ENCODE peak calls at places on chromosomes 3 and 15, in five cellular contexts. F, P, Z, J and Q are unnamed samples.

GRCh38 chr3:183577336-183577735 is 21.8 kb upstream of the KLHL6 start:
- DNase-seq in F (no peak), P (no peak), Z (no peak), J (no peak), Q (no peak)

GRCh38 chr3:13474776-13475303 is 5.3 kb upstream of the HDAC11 start:
- DNase-seq in Z (no peak), J (no peak), F (no peak), P (no peak), Q (no peak)

GRCh38 chr3:48194446-48195071 is 6.3 kb upstream of the CDC25A start:
- DNase-seq in F (peak), Z (peak), P (peak), J (peak), Q (peak)

GRCh38 chr3:124260206-124260915 is 268.4 kb upstream of the ROPN1 start:
- DNase-seq in P (no peak), Z (no peak), F (no peak), J (peak), Q (no peak)

GRCh38 chr3:178320481-178321352 is 215.5 kb upstream of the KCNMB2 start:
- DNase-seq in F (no peak), J (peak), P (no peak), Z (peak), Q (peak)

GRCh38 chr3:98584563-98584962 is 8.8 kb downstream of the CPOX start:
- DNase-seq in F (no peak), J (no peak), Z (no peak), P (no peak), Q (no peak)

GRCh38 chr3:186487819-186488218 is 56.4 kb downstream of the CRYGS start:
- DNase-seq in J (no peak), P (no peak), Z (peak), F (no peak), Q (no peak)

GRCh38 chr3:108462899-108463298 is 47.5 kb downstream of the MYH15 start:
- DNase-seq in P (no peak), F (no peak), J (peak), Z (no peak), Q (no peak)

GRCh38 chr3:192899540-192899982 is 18.1 kb downstream of the MB21D2 start:
- DNase-seq in J (peak), Z (no peak), F (no peak), P (no peak), Q (no peak)

GRCh38 chr3:127709320-127710060 is 36.7 kb downstream of the ABTB1 start:
- DNase-seq in F (no peak), J (peak), Z (no peak), P (peak), Q (no peak)

GRCh38 chr3:123066896-123067688 is at the start of gene PDIA5:
- DNase-seq in J (peak), P (peak), Z (peak), F (peak), Q (peak)

GRCh38 chr15:83304861-83305661 is 20.6 kb upstream of the BNC1 start:
- DNase-seq in Z (peak), J (peak), F (no peak), P (no peak), Q (no peak)

GRCh38 chr3:127459205-127459604 is 131.3 kb downstream of the TPRA1 start:
- DNase-seq in J (no peak), P (no peak), F (no peak), Z (no peak), Q (no peak)

GRCh38 chr3:107369791-107370190 is 7.4 kb upstream of the CCDC54 start:
- DNase-seq in Z (no peak), J (no peak), F (no peak), P (no peak), Q (no peak)

GRCh38 chr3:134364061-134364935 is 9.9 kb downstream of the AMOTL2 start:
- DNase-seq in Z (no peak), J (peak), F (peak), P (peak), Q (peak)

GRCh38 chr3:138019288-138020069 is 9.5 kb downstream of the CLDN18 start:
- DNase-seq in P (no peak), F (no peak), Z (no peak), J (no peak), Q (no peak)

GRCh38 chr3:23663246-23663645 is 142.5 kb upstream of the UBE2E1 start:
- DNase-seq in J (peak), P (no peak), Z (no peak), F (no peak), Q (no peak)

GRCh38 chr15:69951511-69952209 is 146.1 kb downstream of the TLE3 start:
- DNase-seq in P (no peak), F (no peak), Z (no peak), J (no peak), Q (no peak)

GRCh38 chr3:99313481-99313880 is 324.9 kb upstream of the COL8A1 start:
- DNase-seq in Z (no peak), P (no peak), J (peak), F (no peak), Q (peak)

GRCh38 chr3:70120360-70120966 is 120.9 kb downstream of the SAMMSON start:
- DNase-seq in F (peak), P (peak), J (peak), Z (peak), Q (peak)

GRCh38 chr3:134367412-134367811 is 6.8 kb downstream of the AMOTL2 start:
- DNase-seq in J (no peak), P (no peak), F (no peak), Z (no peak), Q (no peak)

GRCh38 chr3:159923961-159924360 is 64.7 kb upstream of the IL12A start:
- DNase-seq in P (no peak), Z (no peak), F (no peak), J (peak), Q (no peak)

GRCh38 chr15:73945109-73945508 is 18.8 kb downstream of the LOXL1 start:
- DNase-seq in P (no peak), J (no peak), Z (no peak), F (no peak), Q (no peak)

GRCh38 chr15:86854186-86854585 is 774.5 kb downstream of the AGBL1 start:
- DNase-seq in F (no peak), J (no peak), P (no peak), Z (no peak), Q (no peak)

GRCh38 chr15:57356636-57357035 is 19.7 kb upstream of the CGNL1 start:
- DNase-seq in P (peak), Z (no peak), J (peak), F (peak), Q (peak)

GRCh38 chr15:29570931-29571727 is 251.1 kb downstream of the TJP1 start:
- DNase-seq in P (peak), F (peak), J (peak), Z (peak), Q (peak)

DNA sequence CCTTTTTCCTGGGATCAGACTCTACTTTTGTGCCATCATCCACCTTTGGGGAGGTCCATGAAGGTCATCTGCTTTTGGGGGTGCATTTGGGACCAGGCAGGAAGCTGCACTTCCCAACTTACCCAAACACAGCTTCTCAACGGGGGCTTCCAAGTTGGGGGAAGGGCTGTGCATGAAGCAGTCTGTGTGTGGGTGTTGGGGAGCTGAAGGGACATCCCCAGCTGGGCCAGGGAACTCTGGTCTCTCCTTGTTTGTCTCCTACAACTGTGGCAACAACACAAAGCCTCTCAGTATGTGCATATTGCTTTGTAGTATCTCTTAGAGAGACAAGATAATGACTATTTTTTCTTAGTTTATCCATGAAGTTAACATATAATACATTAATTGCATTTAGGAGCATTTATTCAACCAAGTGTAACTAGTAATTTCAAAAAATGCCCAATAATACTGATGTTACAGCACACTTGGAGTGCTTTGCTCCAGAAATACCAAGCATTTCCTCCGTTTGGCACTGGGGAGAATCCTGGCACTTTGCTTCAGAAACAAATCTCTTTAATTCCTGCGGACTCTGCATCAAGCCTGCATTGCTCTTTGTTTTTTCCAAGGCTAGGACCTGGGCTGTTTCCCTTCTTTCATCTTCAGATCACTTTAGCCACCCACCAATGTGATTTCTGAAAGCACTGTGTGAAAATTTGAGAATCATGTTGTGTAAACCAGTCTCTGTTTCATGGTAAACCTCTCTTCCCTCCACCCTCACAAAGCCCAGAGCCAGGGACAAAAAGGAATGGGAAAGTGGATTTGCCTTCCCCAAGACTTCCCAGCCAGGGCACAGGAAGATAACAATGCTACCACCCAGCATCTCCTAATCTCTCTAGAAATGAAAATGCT is 126.2 kb upstream of the PFN2 start:
- DNase-seq in P (no peak), Z (no peak), F (no peak), J (no peak), Q (no peak)
- H3K9ac ChIP-seq in P (no peak), Z (no peak), F (no peak), J (no peak), Q (no peak)

DNA sequence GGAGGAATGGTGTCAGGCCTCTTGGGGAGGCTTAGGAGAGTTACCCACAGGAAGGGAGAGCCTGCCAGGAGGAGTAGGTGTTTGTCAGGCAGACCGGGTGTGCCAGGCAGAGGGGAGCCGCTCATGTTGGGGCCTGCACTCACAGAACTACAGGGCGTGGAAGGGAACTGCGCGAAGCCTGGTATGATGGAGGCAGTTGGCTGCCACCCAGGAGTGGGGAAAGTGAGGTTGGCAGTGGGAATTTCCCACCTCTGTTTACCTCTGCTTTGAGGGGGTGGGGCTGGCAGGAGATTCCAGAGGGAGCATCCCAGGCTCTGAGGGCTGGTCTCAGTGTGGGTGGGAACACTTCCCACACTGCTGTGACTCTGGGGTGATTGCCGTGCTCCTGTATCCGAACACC is 99.9 kb downstream of the SLCO3A1 start:
- DNase-seq in J (no peak), P (no peak), F (no peak), Z (no peak), Q (no peak)
- H3K9ac ChIP-seq in J (no peak), P (no peak), F (no peak), Z (no peak), Q (no peak)

GRCh38 chr3:71225951-71226564 is 357.5 kb downstream of the FOXP1 start:
- DNase-seq in P (no peak), F (no peak), J (no peak), Z (no peak), Q (peak)
- H3K9ac ChIP-seq in P (no peak), F (no peak), J (no peak), Z (no peak), Q (no peak)

GRCh38 chr3:50606596-50606995 is 5.0 kb downstream of the CISH start:
- DNase-seq in F (no peak), J (no peak), Z (no peak), P (no peak), Q (no peak)

GRCh38 chr3:50608278-50608677 is 3.3 kb downstream of the CISH start:
- DNase-seq in J (no peak), Z (no peak), F (no peak), P (no peak), Q (no peak)

GRCh38 chr3:50605901-50606326 is 5.7 kb downstream of the CISH start:
- DNase-seq in J (no peak), Z (no peak), P (no peak), F (no peak), Q (no peak)

GRCh38 chr3:50609071-50609742 is 2.4 kb downstream of the CISH start:
- DNase-seq in P (no peak), Z (no peak), J (no peak), F (no peak), Q (no peak)

DNA sequence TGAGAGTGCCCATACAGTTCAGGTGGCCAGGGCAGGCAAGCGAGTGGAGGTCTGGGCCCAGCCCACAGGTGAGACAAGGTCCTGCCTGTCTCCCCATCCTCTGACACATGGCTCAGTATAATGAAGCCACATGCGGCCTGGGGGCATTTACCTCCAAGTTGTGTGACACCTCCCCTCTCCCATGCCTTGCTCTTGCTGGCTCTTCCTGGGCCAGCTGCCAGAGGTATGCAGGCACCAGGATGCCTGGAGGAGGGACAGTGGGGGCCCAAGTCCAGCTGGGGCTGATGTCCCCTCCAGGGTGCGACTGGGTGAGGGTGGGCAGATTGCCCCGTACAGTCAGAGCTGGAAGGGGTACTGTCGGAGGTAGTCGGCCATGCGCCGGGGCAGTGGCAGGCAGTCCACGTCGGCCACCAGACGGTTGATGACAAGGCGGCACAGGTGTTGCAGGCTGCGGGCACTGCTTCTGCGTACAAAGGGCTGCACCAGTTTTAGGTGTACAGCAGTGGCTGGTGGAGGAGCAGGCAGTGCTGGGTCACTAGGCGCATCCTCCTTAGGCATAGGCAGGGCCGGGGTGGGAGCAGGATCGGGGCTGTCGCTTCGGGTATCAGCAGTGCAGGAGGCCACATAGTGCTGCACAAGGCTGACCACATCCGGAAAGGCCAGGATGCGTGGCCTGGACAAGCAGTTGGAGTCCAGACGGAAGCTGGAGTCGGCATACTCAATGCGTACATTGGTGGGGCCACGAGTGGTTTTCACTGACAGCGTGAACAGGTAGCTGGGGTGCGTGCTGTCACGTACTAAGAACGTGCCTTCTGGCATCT is 4.1 kb downstream of the CISH start:
- DNase-seq in J (no peak), Z (no peak), P (no peak), F (no peak), Q (no peak)
- H3K9ac ChIP-seq in J (no peak), Z (no peak), P (no peak), F (peak), Q (no peak)

GRCh38 chr3:10982782-10983181 is 9.8 kb upstream of the SLC6A1 start:
- DNase-seq in F (no peak), P (no peak), J (no peak), Z (no peak), Q (no peak)

GRCh38 chr3:10983219-10983916 is 9.2 kb upstream of the SLC6A1 start:
- DNase-seq in Z (peak), J (peak), F (peak), P (peak), Q (peak)

GRCh38 chr3:10984371-10984896 is 8.1 kb upstream of the SLC6A1 start:
- DNase-seq in J (no peak), Z (no peak), F (no peak), P (no peak), Q (no peak)

GRCh38 chr3:10986592-10986991 is 6.0 kb upstream of the SLC6A1 start:
- DNase-seq in P (no peak), Z (no peak), J (no peak), F (no peak), Q (no peak)

DNA sequence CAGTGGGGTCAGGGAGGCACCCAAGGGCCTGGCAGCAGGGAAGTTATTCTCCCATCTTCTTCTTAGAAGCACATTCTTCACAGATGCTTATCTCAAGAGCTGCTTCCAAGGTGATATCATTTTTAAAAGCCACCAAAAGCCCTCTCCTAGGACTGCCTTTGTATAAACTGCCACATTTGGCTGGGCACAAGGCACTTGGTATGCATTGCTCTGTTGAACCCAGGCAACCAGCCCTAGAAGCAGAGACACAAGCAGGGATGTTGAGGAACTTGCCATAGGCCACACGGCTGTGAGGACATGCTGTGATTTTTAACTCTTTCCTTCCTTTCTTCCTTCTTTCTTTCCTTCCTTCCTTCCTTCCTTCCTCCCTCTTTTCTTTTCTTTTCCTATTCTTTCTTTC is 7.4 kb upstream of the SLC6A1 start:
- DNase-seq in P (no peak), J (no peak), Z (no peak), F (no peak), Q (no peak)
- H3K9ac ChIP-seq in P (no peak), J (no peak), Z (no peak), F (no peak), Q (no peak)

DNA sequence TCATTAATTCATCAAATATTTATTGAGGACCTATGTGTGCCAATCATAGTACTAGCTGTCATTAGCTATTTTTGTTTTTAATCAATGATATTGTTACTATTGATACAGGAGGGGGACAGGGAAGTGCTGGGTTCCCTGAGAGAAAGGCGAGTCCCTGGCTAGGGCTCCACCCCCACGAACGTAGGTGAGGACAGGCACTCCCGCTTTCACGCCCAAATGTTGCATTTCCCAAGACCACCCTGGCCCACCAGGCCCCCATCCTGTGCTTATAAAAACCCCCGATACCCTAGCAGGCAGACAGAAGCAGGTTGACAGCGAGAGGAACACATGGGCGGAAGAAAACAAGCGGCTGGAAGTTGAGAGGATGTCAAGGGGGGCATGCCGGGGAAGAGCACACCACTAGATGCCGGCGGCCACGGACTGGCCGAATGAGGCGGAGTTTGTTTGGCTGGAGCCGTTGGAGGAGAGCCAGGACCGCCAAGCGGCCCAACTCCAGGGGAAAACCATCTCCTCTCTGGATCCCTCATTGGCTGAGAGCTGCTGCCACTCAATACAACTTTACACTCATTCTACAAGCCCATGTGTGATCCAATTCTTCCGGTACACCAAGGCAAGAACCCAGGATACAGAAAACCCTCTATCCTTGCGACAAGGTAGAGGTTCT is 798.7 kb upstream of the SEMA6D start:
- DNase-seq in J (no peak), Z (no peak), P (no peak), F (no peak), Q (no peak)
- H3K9ac ChIP-seq in J (no peak), Z (no peak), P (no peak), F (no peak), Q (no peak)

GRCh38 chr15:75197062-75197630 is 4.5 kb upstream of the C15orf39 start:
- DNase-seq in J (no peak), Z (no peak), F (no peak), P (no peak), Q (no peak)

GRCh38 chr15:75193976-75194375 is 7.7 kb upstream of the C15orf39 start:
- DNase-seq in F (no peak), P (no peak), J (no peak), Z (no peak), Q (no peak)

GRCh38 chr15:75194397-75194796 is 7.3 kb upstream of the C15orf39 start:
- DNase-seq in J (no peak), Z (no peak), F (no peak), P (no peak), Q (no peak)

GRCh38 chr15:75195766-75196241 is 5.9 kb upstream of the C15orf39 start:
- DNase-seq in J (no peak), Z (no peak), P (peak), F (no peak), Q (no peak)

GRCh38 chr15:75195122-75195765 is 6.4 kb upstream of the C15orf39 start:
- DNase-seq in J (peak), P (peak), F (peak), Z (no peak), Q (no peak)
- H3K9ac ChIP-seq in J (no peak), P (no peak), F (no peak), Z (no peak), Q (no peak)